ENCODE peak calls at places on chromosome 15, in ten cellular contexts. G, B, C, K, S, T, H, E, I and A are unnamed samples.
A peak's percentile ranks its signal among the peaks of the same experiment; 100 is the strongest.

GRCh38 chr15:77715860-77716259 is 83.1 kb upstream of the LINGO1 start:
- DNase-seq in E (no peak), H (no peak), K (no peak), G (no peak), I (no peak), B (no peak), T (no peak), C (no peak), S (no peak), A (no peak)

GRCh38 chr15:40241305-40242215 is 2.7 kb downstream of the PAK6 start:
- DNase-seq in G (no peak), C (no peak), K (no peak), T (no peak), E (no peak), I (no peak), B (no peak), H (peak; percentile 54), S (no peak), A (no peak)

GRCh38 chr15:57527382-57528091 is 64.2 kb upstream of the MYZAP start:
- DNase-seq in S (peak; percentile 75), B (peak; percentile 93), E (no peak), K (peak; percentile 76), G (peak; percentile 28), I (peak; percentile 61), H (no peak), T (peak; percentile 82), C (peak; percentile 75), A (peak; percentile 89)

GRCh38 chr15:48722764-48723661 is 77.5 kb upstream of the FBN1 start:
- DNase-seq in H (no peak), B (peak; percentile 95), G (peak; percentile 53), E (no peak), S (peak; percentile 84), I (no peak), K (peak; percentile 75), C (peak; percentile 95), T (no peak), A (peak; percentile 79)

GRCh38 chr15:80562846-80563245 is 132.3 kb upstream of the ABHD17C start:
- DNase-seq in K (no peak), E (no peak), I (no peak), B (no peak), G (no peak), S (no peak), C (no peak), H (no peak), T (peak; percentile 1), A (no peak)

GRCh38 chr15:91515188-91515754 is 338.2 kb upstream of the SLCO3A1 start:
- DNase-seq in E (peak; percentile 66), S (peak; percentile 87), T (no peak), C (peak; percentile 78), K (peak; percentile 71), I (no peak), G (peak; percentile 33), B (peak; percentile 91), H (peak; percentile 65), A (peak; percentile 51)

GRCh38 chr15:84909782-84910181 is 25.3 kb downstream of the SLC28A1 start:
- DNase-seq in E (no peak), T (no peak), G (no peak), H (no peak), K (no peak), I (no peak), C (no peak), S (no peak), B (no peak), A (no peak)

GRCh38 chr15:91522609-91523332 is 330.7 kb upstream of the SLCO3A1 start:
- DNase-seq in G (no peak), T (no peak), B (peak; percentile 68), C (peak; percentile 18), E (no peak), I (no peak), K (peak; percentile 26), S (peak; percentile 42), H (no peak), A (no peak)

GRCh38 chr15:60932051-60932915 is 296.8 kb downstream of the RORA start:
- DNase-seq in I (no peak), T (peak; percentile 90), G (peak; percentile 85), E (peak; percentile 79), K (peak; percentile 44), H (peak; percentile 77), C (peak; percentile 95), B (peak; percentile 72), S (peak; percentile 58), A (peak; percentile 58)

GRCh38 chr15:88911766-88912118 is 1.4 kb downstream of the MFGE8 start:
- DNase-seq in K (no peak), H (no peak), S (peak; percentile 30), I (no peak), C (peak; percentile 84), E (peak; percentile 70), B (peak; percentile 67), T (no peak), G (no peak), A (peak; percentile 67)

GRCh38 chr15:101396484-101397261 is 92.8 kb downstream of the PCSK6 start:
- DNase-seq in S (no peak), B (no peak), E (no peak), T (no peak), I (no peak), H (peak; percentile 37), K (no peak), C (no peak), G (no peak), A (no peak)

GRCh38 chr15:66496951-66497501 is 536 bp downstream of the SNAPC5 start:
- DNase-seq in T (peak; percentile 36), H (no peak), C (peak; percentile 26), B (no peak), E (no peak), I (no peak), G (no peak), K (no peak), S (no peak), A (peak; percentile 31)

GRCh38 chr15:77387355-77388105 is 32.4 kb downstream of the PEAK1 start:
- DNase-seq in S (no peak), C (no peak), T (no peak), I (no peak), H (no peak), K (no peak), G (no peak), E (no peak), B (peak; percentile 21), A (no peak)

GRCh38 chr15:71282086-71282485 is 166.8 kb downstream of the THSD4 start:
- DNase-seq in E (no peak), I (no peak), B (peak; percentile 75), T (no peak), H (no peak), C (no peak), K (peak; percentile 59), S (no peak), G (no peak), A (no peak)

GRCh38 chr15:101013151-101013550 is 94.0 kb downstream of the LRRK1 start:
- DNase-seq in I (no peak), H (peak; percentile 43), B (no peak), G (no peak), E (no peak), C (no peak), T (no peak), S (no peak), K (no peak), A (no peak)

GRCh38 chr15:88635343-88635742 is 3.5 kb upstream of the ISG20 start:
- DNase-seq in C (no peak), I (no peak), T (no peak), K (no peak), G (no peak), B (no peak), E (no peak), S (no peak), H (no peak), A (no peak)

GRCh38 chr15:71424765-71425164 is 309.5 kb downstream of the THSD4 start:
- DNase-seq in C (no peak), G (no peak), B (peak; percentile 32), S (no peak), E (no peak), I (no peak), T (no peak), K (no peak), H (no peak), A (no peak)

GRCh38 chr15:80887148-80887547 is 102.5 kb downstream of the MESD start:
- DNase-seq in T (peak; percentile 93), E (no peak), B (no peak), G (no peak), S (no peak), K (no peak), H (no peak), I (no peak), C (peak; percentile 20), A (peak; percentile 41)

GRCh38 chr15:52291204-52291603 is 4.4 kb downstream of the MYO5C start:
- DNase-seq in K (no peak), T (no peak), B (no peak), E (no peak), I (no peak), H (no peak), G (no peak), S (no peak), C (no peak), A (no peak)

GRCh38 chr15:36917411-36918267 is 182.7 kb downstream of the MEIS2 start:
- DNase-seq in I (no peak), E (no peak), C (no peak), H (no peak), S (no peak), K (no peak), B (no peak), T (no peak), G (no peak), A (no peak)

GRCh38 chr15:62855085-62855476 is 187.5 kb upstream of the TPM1 start:
- DNase-seq in S (no peak), K (no peak), E (no peak), C (no peak), T (no peak), B (no peak), I (no peak), H (no peak), G (no peak), A (no peak)

GRCh38 chr15:77895742-77896141 is 181.8 kb downstream of the TBC1D2B start:
- DNase-seq in B (no peak), T (no peak), H (no peak), E (peak; percentile 4), K (no peak), S (no peak), I (no peak), C (no peak), G (no peak), A (no peak)

GRCh38 chr15:43912991-43913927 is 86.5 kb downstream of the WDR76 start:
- DNase-seq in C (peak; percentile 97), E (no peak), H (no peak), B (peak; percentile 98), I (no peak), S (peak; percentile 99), T (no peak), G (peak; percentile 71), K (peak; percentile 85), A (peak; percentile 65)

GRCh38 chr15:77580991-77581682 is 51.6 kb downstream of the LINGO1 start:
- DNase-seq in K (no peak), T (peak; percentile 46), E (no peak), S (no peak), H (no peak), G (no peak), B (no peak), C (peak; percentile 17), I (peak; percentile 13), A (no peak)

GRCh38 chr15:65962187-65962586 is 92.9 kb downstream of the RAB11A start:
- DNase-seq in K (no peak), I (no peak), H (no peak), C (no peak), S (no peak), G (peak; percentile 35), T (no peak), B (no peak), E (no peak), A (no peak)

GRCh38 chr15:31065824-31066223 is 35.7 kb downstream of the TRPM1 start:
- DNase-seq in C (peak; percentile 68), S (no peak), T (no peak), G (no peak), E (no peak), I (no peak), K (no peak), B (no peak), H (no peak), A (no peak)

GRCh38 chr15:40906947-40907802 is 12.9 kb downstream of the VPS18 start:
- DNase-seq in S (no peak), I (peak; percentile 60), E (peak; percentile 59), G (no peak), T (peak; percentile 75), C (no peak), H (no peak), B (peak; percentile 43), K (no peak), A (no peak)

GRCh38 chr15:62749445-62749844 is 293.1 kb upstream of the TPM1 start:
- DNase-seq in H (no peak), S (peak; percentile 75), K (no peak), I (no peak), B (no peak), C (no peak), G (no peak), T (no peak), E (no peak), A (no peak)